ENCODE peak calls at places on chromosomes 5 and 9, in eight cellular contexts. E is heart left ventricle, Z is BJ, L is fibroblast of villous mesenchyme, H is HFF-Myc, O is prostate gland, Q is fibroblast of lung, S is AG10803. K is an unnamed sample.

GRCh38 chr9:37915911-37916470 is 12.1 kb upstream of the SLC25A51 start:
- DNase-seq in Q (no peak), S (no peak), Z (no peak), O (no peak), H (no peak), L (no peak), E (no peak), K (no peak)

GRCh38 chr5:14247054-14247386 is 103.9 kb downstream of the TRIO start:
- DNase-seq in Q (no peak), S (no peak), H (no peak), E (no peak), Z (no peak), L (no peak), O (no peak), K (no peak)

GRCh38 chr5:119343766-119344165 is 12.1 kb upstream of the TNFAIP8 start:
- DNase-seq in O (no peak), E (no peak), Z (no peak), L (peak; percentile 31), S (no peak), Q (peak; percentile 60), H (no peak), K (peak; percentile 85)

GRCh38 chr9:131734165-131734610 is 5.7 kb downstream of the RAPGEF1 start:
- DNase-seq in O (no peak), S (peak; percentile 44), H (no peak), E (no peak), Q (no peak), L (no peak), Z (no peak), K (peak; percentile 32)

GRCh38 chr5:98768160-98769005 is 5.1 kb upstream of the RGMB start:
- DNase-seq in Q (peak; percentile 76), Z (no peak), E (peak; percentile 41), O (no peak), L (peak; percentile 52), S (peak; percentile 69), H (no peak), K (peak; percentile 79)

GRCh38 chr9:109474170-109474569 is 23.9 kb downstream of the PTPN3 start:
- DNase-seq in Z (no peak), H (no peak), Q (no peak), L (no peak), E (no peak), O (no peak), S (no peak), K (no peak)

GRCh38 chr5:144416196-144416595 is 245.5 kb downstream of the KCTD16 start:
- DNase-seq in Q (no peak), H (no peak), E (no peak), Z (no peak), O (no peak), L (no peak), S (no peak), K (no peak)

GRCh38 chr5:42749020-42749419 is 7.6 kb upstream of the CCDC152 start:
- DNase-seq in Q (peak; percentile 4), L (no peak), S (no peak), E (no peak), O (no peak), Z (no peak), H (no peak), K (no peak)

GRCh38 chr9:97561501-97561900 is 60.0 kb downstream of the TMOD1 start:
- DNase-seq in E (no peak), L (no peak), Q (no peak), Z (no peak), S (no peak), H (no peak), O (no peak), K (no peak)

GRCh38 chr5:151078490-151079262 is 2.2 kb downstream of the TNIP1 start:
- DNase-seq in Z (no peak), E (no peak), L (no peak), S (no peak), H (no peak), O (no peak), Q (no peak), K (no peak)

GRCh38 chr5:68154119-68154857 is 61.3 kb upstream of the PIK3R1 start:
- DNase-seq in O (no peak), H (no peak), E (no peak), Z (no peak), L (no peak), Q (no peak), S (no peak), K (no peak)

GRCh38 chr5:135223404-135223803 is 175.6 kb downstream of the MACROH2A1 start:
- DNase-seq in S (no peak), E (peak; percentile 6), L (no peak), Q (no peak), H (no peak), Z (no peak), O (no peak), K (no peak)

GRCh38 chr9:133569109-133569785 is 34.7 kb downstream of the ADAMTSL2 start:
- DNase-seq in O (no peak), H (no peak), Z (no peak), L (no peak), S (no peak), E (no peak), Q (no peak), K (no peak)

GRCh38 chr9:135644631-135645218 is 5.4 kb upstream of the GLT6D1 start:
- DNase-seq in O (no peak), S (no peak), Q (no peak), L (no peak), Z (no peak), E (no peak), H (no peak), K (no peak)

GRCh38 chr5:6108981-6109595 is 269.3 kb downstream of the MED10 start:
- DNase-seq in O (no peak), H (no peak), L (no peak), S (no peak), Z (no peak), E (no peak), Q (no peak), K (no peak)

GRCh38 chr9:96279927-96280326 is 22.0 kb downstream of the HSD17B3 start:
- DNase-seq in E (no peak), Q (no peak), O (no peak), S (no peak), Z (no peak), L (no peak), H (no peak), K (no peak)

GRCh38 chr5:16884595-16884994 is 51.5 kb downstream of the MYO10 start:
- DNase-seq in E (no peak), H (no peak), O (peak; percentile 43), Q (no peak), S (no peak), L (peak; percentile 56), Z (no peak), K (no peak)

GRCh38 chr5:180071418-180072255 is at the start of gene RNF130:
- DNase-seq in S (peak; percentile 92), O (peak; percentile 90), H (peak; percentile 40), E (peak; percentile 95), Q (peak; percentile 94), L (peak; percentile 89), Z (peak; percentile 43), K (peak; percentile 94)

GRCh38 chr5:180070726-180071417 is 687 bp downstream of the RNF130 start:
- DNase-seq in O (peak; percentile 37), E (peak; percentile 52), S (peak; percentile 58), H (no peak), L (peak; percentile 57), Z (no peak), Q (peak; percentile 62), K (peak; percentile 50)

GRCh38 chr5:180072256-180072548 is 643 bp upstream of the RNF130 start:
- DNase-seq in S (no peak), E (no peak), L (no peak), Z (no peak), H (no peak), O (no peak), Q (no peak), K (no peak)

GRCh38 chr5:180074462-180074861 is 2.9 kb upstream of the RNF130 start:
- DNase-seq in Z (no peak), Q (no peak), H (no peak), E (no peak), O (no peak), S (no peak), L (no peak), K (no peak)

DNA sequence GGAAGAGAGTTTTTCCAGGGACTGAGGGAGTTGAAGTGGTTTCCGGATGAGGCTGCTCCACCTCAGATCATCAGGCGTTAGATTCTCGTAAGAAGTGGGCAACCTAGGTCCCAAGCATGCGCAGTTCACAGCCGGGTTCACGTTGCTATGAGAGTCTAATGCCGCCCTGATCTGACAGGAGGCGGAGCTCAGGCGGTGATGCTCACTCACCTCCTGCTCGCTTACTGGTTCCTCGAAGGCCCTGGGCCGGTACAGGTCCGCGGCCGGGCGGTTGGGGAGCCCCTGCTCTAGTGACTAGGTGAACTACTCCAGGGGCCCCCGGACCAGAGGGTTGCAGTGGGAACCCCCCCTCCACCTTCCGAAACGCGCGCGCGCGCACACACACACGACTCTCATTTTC is 997 bp upstream of the RNF130 start:
- DNase-seq in Z (no peak), O (no peak), H (no peak), S (no peak), E (peak; percentile 21), Q (no peak), L (no peak), K (no peak)
- H3K4me3 ChIP-seq in Z (no peak overlapping the region), O (no peak overlapping the region), H (no peak overlapping the region), S (no peak overlapping the region), E (peak overlapping the region; percentile 75), Q (no peak overlapping the region), L (no peak overlapping the region), K (no peak overlapping the region)

DNA sequence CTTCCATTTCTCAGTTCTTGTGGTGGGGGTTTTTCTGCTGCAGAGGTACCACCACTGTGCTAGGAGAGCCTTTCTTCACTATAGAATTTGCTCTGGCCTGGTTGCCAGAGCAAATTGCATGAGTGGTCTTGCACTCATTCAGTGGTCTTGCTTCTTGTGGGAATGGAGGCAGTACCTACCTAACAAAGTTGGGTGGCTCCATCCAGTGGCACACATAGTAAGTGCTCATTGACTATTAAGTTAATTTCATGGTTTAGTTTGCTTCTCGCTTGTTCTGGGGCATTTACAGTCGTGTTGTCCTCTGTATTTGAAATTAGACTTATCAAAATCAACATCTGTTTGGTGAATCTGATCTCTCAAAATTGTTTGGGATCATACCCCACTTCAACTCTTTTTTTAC is 23.0 kb downstream of the SLC28A3 start:
- DNase-seq in S (no peak), H (no peak), O (no peak), Q (no peak), E (no peak), L (no peak), Z (no peak), K (no peak)
- TF ChIP-seq CTCF in S (no peak), H (no peak), O (no peak), Q (no peak), E (no peak), L (no peak), Z (no peak), K (peak; percentile 22)

GRCh38 chr5:154059039-154059430 is 20.3 kb downstream of the MFAP3 start:
- DNase-seq in H (no peak), L (no peak), E (no peak), Z (no peak), S (no peak), Q (no peak), O (no peak), K (no peak)
- H3K4me3 ChIP-seq in H (no peak overlapping the region), L (no peak overlapping the region), E (no peak overlapping the region), Z (no peak overlapping the region), S (no peak overlapping the region), Q (no peak overlapping the region), O (no peak overlapping the region), K (no peak overlapping the region)

DNA sequence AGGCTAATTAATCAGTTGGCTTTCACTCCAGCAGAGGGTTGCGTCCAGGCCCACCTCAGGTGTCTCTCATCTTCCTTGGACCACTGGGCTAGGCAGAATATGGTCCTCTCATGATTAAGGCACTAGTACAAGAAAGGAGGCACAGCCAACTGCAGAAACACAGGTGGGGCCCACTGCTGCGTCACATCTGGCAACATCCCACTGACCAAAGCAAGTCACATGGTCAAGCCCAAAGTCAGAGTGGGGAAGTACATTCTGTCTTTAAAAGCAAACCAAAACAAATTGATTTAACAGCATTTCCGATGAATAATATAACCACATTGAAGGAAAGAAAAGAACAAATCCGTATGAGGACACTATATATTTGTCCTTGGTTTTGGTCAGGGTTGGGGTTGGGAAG is 28.0 kb upstream of the UBTD2 start:
- DNase-seq in Q (no peak), L (no peak), H (no peak), Z (no peak), S (no peak), O (no peak), E (no peak), K (peak; percentile 85)
- TF ChIP-seq CTCF in Q (no peak), L (no peak), H (no peak), Z (no peak), S (no peak), O (no peak), E (no peak), K (no peak)